ENCODE peak calls at places on chromosomes 6 and 20, in six cellular contexts. W is adipocyte, R is colonic mucosa, E is SK-N-SH, H is thyroid gland, L is A549. B is an unnamed sample. For H3K4me1 and H3K9me3, the result is how much of the 10 kb centered on the place peaks cover.

GRCh38 chr6:2542858-2543218 is 207.9 kb downstream of the MYLK4 start:
- DNase-seq in R (peak), W (peak), H (no peak), L (no peak), E (no peak), B (no peak)

GRCh38 chr20:32352101-32352720 is 5.9 kb upstream of the ASXL1 start:
- DNase-seq in W (no peak), L (no peak), H (no peak), R (no peak), E (no peak), B (no peak)

GRCh38 chr20:25277941-25278521 is 30.1 kb downstream of the PYGB start:
- DNase-seq in L (no peak), W (no peak), E (no peak), H (no peak), R (no peak), B (no peak)

GRCh38 chr6:41072836-41073202 is at the start of gene NFYA:
- DNase-seq in W (no peak), L (no peak), R (no peak), H (no peak), E (peak), B (no peak)

GRCh38 chr20:57618091-57618765 is 2.0 kb downstream of the ZBP1 start:
- DNase-seq in L (peak), W (no peak), E (no peak), R (peak), H (no peak), B (peak)

GRCh38 chr6:39452306-39452705 is 129.8 kb upstream of the KCNK16 start:
- DNase-seq in H (no peak), L (no peak), R (no peak), W (peak), E (no peak), B (no peak)

GRCh38 chr6:112218563-112218962 is 35.8 kb downstream of the LAMA4 start:
- DNase-seq in H (peak), L (peak), E (no peak), R (no peak), W (no peak), B (no peak)

GRCh38 chr6:121971886-121972285 is 427.6 kb upstream of the HSF2 start:
- DNase-seq in R (no peak), W (peak), E (no peak), L (no peak), H (no peak), B (no peak)

GRCh38 chr6:122653094-122653493 is 42.9 kb downstream of the PKIB start:
- DNase-seq in L (peak), R (no peak), H (no peak), W (no peak), E (no peak), B (no peak)

GRCh38 chr6:169452117-169452868 is 198.6 kb upstream of the THBS2 start:
- DNase-seq in W (peak), L (no peak), E (peak), R (peak), H (peak), B (no peak)

GRCh38 chr20:57851025-57851682 is 141.3 kb upstream of the PMEPA1 start:
- DNase-seq in R (no peak), W (no peak), E (no peak), L (no peak), H (no peak), B (no peak)

GRCh38 chr20:45322952-45323383 is 14.9 kb upstream of the MATN4 start:
- DNase-seq in E (no peak), R (peak), L (peak), W (no peak), H (peak), B (peak)

GRCh38 chr6:52497652-52498408 is 77.7 kb downstream of the EFHC1 start:
- DNase-seq in L (no peak), R (no peak), H (peak), W (no peak), E (no peak), B (no peak)

GRCh38 chr20:64049060-64049886 is at the start of gene SOX18:
- DNase-seq in L (peak), H (no peak), W (peak), E (peak), R (no peak), B (no peak)

GRCh38 chr20:54524849-54525248 is 49.5 kb downstream of the DOK5 start:
- DNase-seq in W (no peak), E (no peak), R (no peak), H (no peak), L (no peak), B (no peak)

GRCh38 chr20:33062105-33062629 is 8.5 kb downstream of the BPIFB3 start:
- DNase-seq in R (no peak), L (no peak), W (no peak), E (no peak), H (peak), B (no peak)

GRCh38 chr20:8043687-8044278 is 24.2 kb upstream of the TMX4 start:
- DNase-seq in R (peak), H (no peak), W (peak), E (peak), L (peak), B (peak)

GRCh38 chr20:23118766-23119165 is 32.6 kb upstream of the CD93 start:
- DNase-seq in L (no peak), H (no peak), W (no peak), R (no peak), E (no peak), B (no peak)

GRCh38 chr20:23120936-23121765 is 35.0 kb upstream of the CD93 start:
- DNase-seq in L (no peak), E (no peak), H (no peak), R (no peak), W (no peak), B (no peak)

GRCh38 chr20:23119456-23120216 is 33.5 kb upstream of the CD93 start:
- DNase-seq in H (no peak), E (no peak), W (no peak), R (no peak), L (no peak), B (no peak)

GRCh38 chr20:23121766-23122095 is 35.6 kb upstream of the CD93 start:
- DNase-seq in L (no peak), E (no peak), H (no peak), W (no peak), R (no peak), B (no peak)

GRCh38 chr20:23120261-23120660 is 34.1 kb upstream of the CD93 start:
- DNase-seq in R (no peak), E (no peak), W (no peak), L (no peak), H (no peak), B (no peak)
- H3K4me1 ChIP-seq in R (under half), E (under half), W (under half), L (under half), H (under half), B (under half)

GRCh38 chr6:146292506-146292905 is 251.1 kb upstream of the RAB32 start:
- DNase-seq in E (no peak), L (no peak), W (no peak), H (no peak), R (no peak), B (no peak)
- H3K9me3 ChIP-seq in E (under half), L (under half), W (under half), H (under half), R (under half), B (under half)

DNA sequence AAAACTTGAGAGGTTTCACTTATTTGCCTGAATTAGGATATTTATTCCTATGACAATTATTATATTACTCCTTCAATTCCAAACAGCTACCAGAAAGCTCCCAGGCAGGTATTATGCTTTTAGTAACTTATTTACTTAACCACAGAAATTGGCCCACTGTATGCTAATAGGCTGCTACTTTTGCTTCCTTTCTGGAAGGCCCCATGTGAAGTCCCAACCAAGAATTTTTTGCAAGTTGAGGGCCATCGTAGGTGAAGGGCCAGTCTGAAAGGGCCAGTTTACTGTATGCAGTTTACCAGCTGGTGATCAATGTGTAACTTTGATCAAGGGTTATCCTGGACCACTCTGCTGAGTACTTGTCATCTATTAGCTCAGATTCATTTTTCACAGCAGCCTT is 45.0 kb downstream of the EDN1 start:
- DNase-seq in E (no peak), H (no peak), R (no peak), L (no peak), W (no peak), B (no peak)
- H3K4me3 ChIP-seq in E (no peak), H (no peak), R (no peak), L (no peak), W (no peak), B (no peak)

GRCh38 chr20:40892642-40893041 is 136.0 kb upstream of the TOP1 start:
- DNase-seq in E (no peak), L (no peak), W (no peak), H (no peak), R (no peak), B (peak)

GRCh38 chr20:40890635-40891034 is 138.0 kb upstream of the TOP1 start:
- DNase-seq in R (no peak), E (no peak), H (no peak), L (no peak), W (no peak), B (no peak)

GRCh38 chr20:40897177-40897700 is 131.4 kb upstream of the TOP1 start:
- DNase-seq in E (peak), H (no peak), R (no peak), W (peak), L (no peak), B (no peak)

GRCh38 chr20:40893610-40894242 is 134.9 kb upstream of the TOP1 start:
- DNase-seq in H (no peak), E (no peak), R (no peak), W (no peak), L (no peak), B (no peak)

GRCh38 chr20:40895182-40895581 is 133.4 kb upstream of the TOP1 start:
- DNase-seq in E (no peak), R (no peak), H (no peak), L (no peak), W (no peak), B (no peak)
- H3K4me1 ChIP-seq in E (under half), R (under half), H (under half), L (under half), W (under half), B (under half)

GRCh38 chr20:56178219-56178618 is 70.3 kb upstream of the MC3R start:
- DNase-seq in R (no peak), L (no peak), H (no peak), E (no peak), W (no peak), B (no peak)

GRCh38 chr20:56179051-56179450 is 69.5 kb upstream of the MC3R start:
- DNase-seq in H (no peak), L (no peak), R (no peak), E (no peak), W (no peak), B (no peak)

GRCh38 chr20:56171087-56172012 is 77.2 kb upstream of the MC3R start:
- DNase-seq in H (no peak), L (peak), R (no peak), W (peak), E (peak), B (peak)

GRCh38 chr20:56175884-56176283 is 72.6 kb upstream of the MC3R start:
- DNase-seq in H (no peak), W (no peak), R (no peak), L (no peak), E (no peak), B (no peak)

GRCh38 chr20:56174416-56174815 is 74.1 kb upstream of the MC3R start:
- DNase-seq in E (no peak), R (no peak), W (no peak), H (no peak), L (no peak), B (no peak)
- H3K9me3 ChIP-seq in E (under half), R (under half), W (under half), H (under half), L (under half), B (under half)

DNA sequence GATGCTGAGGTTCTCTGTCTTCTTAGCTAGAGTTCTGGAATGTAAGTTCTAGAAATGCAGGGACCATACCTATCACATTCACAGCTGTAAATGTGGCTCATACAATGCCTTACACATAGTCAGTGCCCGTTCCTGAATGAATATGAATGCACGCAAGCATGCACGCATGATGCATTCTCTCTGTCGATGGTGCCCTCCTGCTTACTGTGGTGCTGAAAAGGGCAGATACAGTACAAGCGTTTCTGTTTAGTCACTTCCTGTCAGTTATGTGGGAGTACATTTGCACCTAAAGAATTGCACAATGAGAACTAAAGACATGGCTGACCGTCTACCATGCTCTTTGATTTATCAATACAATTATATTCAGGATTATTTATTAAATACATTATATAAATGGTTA is 152.2 kb upstream of the SOX4 start:
- DNase-seq in E (no peak), R (no peak), W (no peak), H (no peak), L (no peak), B (no peak)
- H3K4me3 ChIP-seq in E (no peak), R (no peak), W (no peak), H (no peak), L (no peak), B (no peak)

GRCh38 chr6:5403076-5403475 is 141.8 kb downstream of the FARS2 start:
- DNase-seq in W (no peak), H (no peak), L (no peak), R (no peak), E (no peak), B (no peak)
- H3K4me1 ChIP-seq in W (under half), H (under half), L (under half), R (under half), E (under half), B (under half)

GRCh38 chr20:56322661-56323060 is 36.1 kb upstream of the FAM210B start:
- DNase-seq in L (no peak), H (no peak), W (peak), R (no peak), E (no peak), B (no peak)
- H3K9me3 ChIP-seq in L (under half), H (under half), W (under half), R (under half), E (under half), B (under half)

DNA sequence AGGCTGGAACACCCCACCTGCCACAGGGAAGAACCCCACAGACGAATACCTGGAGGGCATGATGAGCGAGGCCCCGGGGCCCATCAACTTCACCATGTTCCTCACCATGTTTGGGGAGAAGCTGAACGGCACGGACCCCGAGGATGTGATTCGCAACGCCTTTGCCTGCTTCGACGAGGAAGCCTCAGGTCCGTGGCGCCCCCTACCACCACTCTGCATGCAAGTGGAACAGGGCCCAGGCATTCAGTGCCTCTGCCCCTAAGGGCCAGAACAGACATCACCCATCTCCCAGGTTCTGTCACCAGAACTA is 6.6 kb downstream of the MYL9 start:
- DNase-seq in R (no peak), W (no peak), E (peak), H (no peak), L (no peak), B (no peak)
- H3K4me3 ChIP-seq in R (no peak), W (no peak), E (no peak), H (no peak), L (no peak), B (no peak)

GRCh38 chr6:31113861-31114539 is 600 bp upstream of the PSORS1C1 start:
- DNase-seq in W (peak), R (no peak), H (no peak), L (no peak), E (no peak), B (no peak)
- H3K4me1 ChIP-seq in W (under half), R (under half), H (under half), L (under half), E (under half), B (under half)

B was measured in prostate gland.